ENCODE peak calls at places on chromosomes 6 and 20, in ten cellular contexts. One of them, this sample, is unnamed.
A peak's percentile ranks its signal among the peaks of the same experiment; 100 is the strongest.

GRCh38 chr6:77463308-77463880 is at the start of gene HTR1B:
- DNase-seq in kidney epithelial cell: no peak
- DNase-seq in GM23248: peak; percentile 35
- DNase-seq in mesenchymal stem cell: peak; percentile 69
- DNase-seq in bronchial epithelial cell: no peak
- DNase-seq in cardiac muscle cell: peak; percentile 37
- DNase-seq in keratinocyte: no peak
- DNase-seq in neuronal stem cell: peak; percentile 30
- DNase-seq in body of pancreas: no peak
- DNase-seq in right atrium auricular region: no peak
- DNase-seq in this sample: no peak

GRCh38 chr6:41470341-41471063 is 75.7 kb upstream of the FOXP4 start:
- DNase-seq in cardiac muscle cell: peak; percentile 75
- DNase-seq in GM23248: peak; percentile 24
- DNase-seq in keratinocyte: no peak
- DNase-seq in bronchial epithelial cell: peak; percentile 7
- DNase-seq in neuronal stem cell: no peak
- DNase-seq in mesenchymal stem cell: peak; percentile 80
- DNase-seq in body of pancreas: no peak
- DNase-seq in right atrium auricular region: peak; percentile 86
- DNase-seq in kidney epithelial cell: no peak
- DNase-seq in this sample: no peak

GRCh38 chr6:69290116-69290515 is 506.7 kb downstream of the LMBRD1 start:
- DNase-seq in GM23248: no peak
- DNase-seq in neuronal stem cell: no peak
- DNase-seq in keratinocyte: no peak
- DNase-seq in mesenchymal stem cell: no peak
- DNase-seq in right atrium auricular region: no peak
- DNase-seq in bronchial epithelial cell: no peak
- DNase-seq in kidney epithelial cell: no peak
- DNase-seq in cardiac muscle cell: no peak
- DNase-seq in body of pancreas: no peak
- DNase-seq in this sample: no peak

GRCh38 chr6:16060039-16060438 is 68.8 kb upstream of the MYLIP start:
- DNase-seq in mesenchymal stem cell: no peak
- DNase-seq in body of pancreas: no peak
- DNase-seq in keratinocyte: no peak
- DNase-seq in cardiac muscle cell: no peak
- DNase-seq in kidney epithelial cell: no peak
- DNase-seq in neuronal stem cell: no peak
- DNase-seq in GM23248: no peak
- DNase-seq in bronchial epithelial cell: no peak
- DNase-seq in right atrium auricular region: no peak
- DNase-seq in this sample: no peak

GRCh38 chr20:11686900-11687543 is 230.7 kb upstream of the BTBD3 start:
- DNase-seq in neuronal stem cell: peak; percentile 17
- DNase-seq in keratinocyte: no peak
- DNase-seq in kidney epithelial cell: no peak
- DNase-seq in body of pancreas: peak; percentile 58
- DNase-seq in bronchial epithelial cell: no peak
- DNase-seq in right atrium auricular region: no peak
- DNase-seq in cardiac muscle cell: peak; percentile 33
- DNase-seq in GM23248: peak; percentile 27
- DNase-seq in mesenchymal stem cell: peak; percentile 3
- DNase-seq in this sample: no peak

GRCh38 chr20:49660912-49661311 is 52.8 kb downstream of the B4GALT5 start:
- DNase-seq in mesenchymal stem cell: no peak
- DNase-seq in right atrium auricular region: no peak
- DNase-seq in kidney epithelial cell: no peak
- DNase-seq in cardiac muscle cell: no peak
- DNase-seq in neuronal stem cell: no peak
- DNase-seq in keratinocyte: no peak
- DNase-seq in bronchial epithelial cell: no peak
- DNase-seq in GM23248: no peak
- DNase-seq in body of pancreas: no peak
- DNase-seq in this sample: no peak

GRCh38 chr20:59184880-59185447 is 21.3 kb downstream of the ZNF831 start:
- DNase-seq in cardiac muscle cell: peak; percentile 2
- DNase-seq in neuronal stem cell: no peak
- DNase-seq in body of pancreas: no peak
- DNase-seq in right atrium auricular region: no peak
- DNase-seq in bronchial epithelial cell: no peak
- DNase-seq in keratinocyte: no peak
- DNase-seq in mesenchymal stem cell: no peak
- DNase-seq in GM23248: peak; percentile 23
- DNase-seq in kidney epithelial cell: no peak
- DNase-seq in this sample: no peak

GRCh38 chr6:11854418-11855165 is 76.0 kb upstream of the ADTRP start:
- DNase-seq in kidney epithelial cell: no peak
- DNase-seq in neuronal stem cell: no peak
- DNase-seq in bronchial epithelial cell: peak; percentile 84
- DNase-seq in body of pancreas: peak; percentile 36
- DNase-seq in mesenchymal stem cell: peak; percentile 82
- DNase-seq in GM23248: peak; percentile 57
- DNase-seq in keratinocyte: no peak
- DNase-seq in right atrium auricular region: no peak
- DNase-seq in cardiac muscle cell: peak; percentile 55
- DNase-seq in this sample: no peak

GRCh38 chr6:78835817-78836216 is 31.5 kb upstream of the IRAK1BP1 start:
- DNase-seq in kidney epithelial cell: no peak
- DNase-seq in GM23248: peak; percentile 26
- DNase-seq in keratinocyte: no peak
- DNase-seq in cardiac muscle cell: peak; percentile 33
- DNase-seq in bronchial epithelial cell: peak; percentile 34
- DNase-seq in body of pancreas: no peak
- DNase-seq in mesenchymal stem cell: peak; percentile 13
- DNase-seq in neuronal stem cell: no peak
- DNase-seq in right atrium auricular region: no peak
- DNase-seq in this sample: no peak

GRCh38 chr6:17842014-17842776 is 135.5 kb upstream of the NUP153 start:
- DNase-seq in cardiac muscle cell: no peak
- DNase-seq in neuronal stem cell: no peak
- DNase-seq in mesenchymal stem cell: no peak
- DNase-seq in GM23248: no peak
- DNase-seq in right atrium auricular region: no peak
- DNase-seq in bronchial epithelial cell: no peak
- DNase-seq in body of pancreas: no peak
- DNase-seq in keratinocyte: no peak
- DNase-seq in kidney epithelial cell: no peak
- DNase-seq in this sample: no peak

GRCh38 chr6:106961801-106962200 is 12.7 kb downstream of the CD24 start:
- DNase-seq in mesenchymal stem cell: no peak
- DNase-seq in kidney epithelial cell: no peak
- DNase-seq in neuronal stem cell: no peak
- DNase-seq in keratinocyte: no peak
- DNase-seq in bronchial epithelial cell: no peak
- DNase-seq in GM23248: no peak
- DNase-seq in cardiac muscle cell: no peak
- DNase-seq in right atrium auricular region: no peak
- DNase-seq in body of pancreas: no peak
- DNase-seq in this sample: no peak

GRCh38 chr6:36577298-36577697 is 16.9 kb upstream of the SRSF3 start:
- DNase-seq in kidney epithelial cell: peak; percentile 85
- DNase-seq in body of pancreas: no peak
- DNase-seq in neuronal stem cell: no peak
- DNase-seq in mesenchymal stem cell: peak; percentile 52
- DNase-seq in cardiac muscle cell: peak; percentile 78
- DNase-seq in bronchial epithelial cell: peak; percentile 91
- DNase-seq in GM23248: peak; percentile 93
- DNase-seq in right atrium auricular region: no peak
- DNase-seq in keratinocyte: no peak
- DNase-seq in this sample: peak; percentile 85

GRCh38 chr20:31945319-31945718 is 6.5 kb downstream of the PDRG1 start:
- DNase-seq in bronchial epithelial cell: no peak
- DNase-seq in kidney epithelial cell: no peak
- DNase-seq in right atrium auricular region: no peak
- DNase-seq in keratinocyte: no peak
- DNase-seq in neuronal stem cell: no peak
- DNase-seq in GM23248: no peak
- DNase-seq in cardiac muscle cell: no peak
- DNase-seq in mesenchymal stem cell: no peak
- DNase-seq in body of pancreas: no peak
- DNase-seq in this sample: no peak

GRCh38 chr6:49557177-49557576 is 6.7 kb downstream of the C6orf141 start:
- DNase-seq in kidney epithelial cell: no peak
- DNase-seq in GM23248: no peak
- DNase-seq in mesenchymal stem cell: no peak
- DNase-seq in neuronal stem cell: no peak
- DNase-seq in cardiac muscle cell: no peak
- DNase-seq in body of pancreas: no peak
- DNase-seq in keratinocyte: no peak
- DNase-seq in bronchial epithelial cell: no peak
- DNase-seq in right atrium auricular region: no peak
- DNase-seq in this sample: no peak

GRCh38 chr20:4130404-4131189 is 115.2 kb upstream of the RNF24 start:
- DNase-seq in bronchial epithelial cell: peak; percentile 75
- DNase-seq in mesenchymal stem cell: peak; percentile 73
- DNase-seq in GM23248: peak; percentile 80
- DNase-seq in neuronal stem cell: no peak
- DNase-seq in keratinocyte: no peak
- DNase-seq in body of pancreas: no peak
- DNase-seq in right atrium auricular region: peak; percentile 57
- DNase-seq in cardiac muscle cell: peak; percentile 64
- DNase-seq in kidney epithelial cell: no peak
- DNase-seq in this sample: no peak

GRCh38 chr20:33919653-33920052 is 74.1 kb upstream of the RALY start:
- DNase-seq in bronchial epithelial cell: no peak
- DNase-seq in GM23248: no peak
- DNase-seq in body of pancreas: no peak
- DNase-seq in keratinocyte: no peak
- DNase-seq in cardiac muscle cell: no peak
- DNase-seq in kidney epithelial cell: no peak
- DNase-seq in mesenchymal stem cell: no peak
- DNase-seq in neuronal stem cell: no peak
- DNase-seq in right atrium auricular region: no peak
- DNase-seq in this sample: no peak

GRCh38 chr6:2369606-2370005 is 124.2 kb upstream of the GMDS start:
- DNase-seq in neuronal stem cell: no peak
- DNase-seq in right atrium auricular region: no peak
- DNase-seq in bronchial epithelial cell: no peak
- DNase-seq in GM23248: no peak
- DNase-seq in keratinocyte: no peak
- DNase-seq in kidney epithelial cell: no peak
- DNase-seq in body of pancreas: no peak
- DNase-seq in cardiac muscle cell: no peak
- DNase-seq in mesenchymal stem cell: no peak
- DNase-seq in this sample: no peak

GRCh38 chr20:18388860-18389259 is 78.0 kb downstream of the DZANK1 start:
- DNase-seq in body of pancreas: no peak
- DNase-seq in mesenchymal stem cell: peak; percentile 26
- DNase-seq in right atrium auricular region: no peak
- DNase-seq in neuronal stem cell: no peak
- DNase-seq in cardiac muscle cell: peak; percentile 75
- DNase-seq in keratinocyte: peak; percentile 40
- DNase-seq in bronchial epithelial cell: peak; percentile 44
- DNase-seq in GM23248: peak; percentile 53
- DNase-seq in kidney epithelial cell: no peak
- DNase-seq in this sample: no peak

GRCh38 chr20:10920396-10920795 is 246.6 kb upstream of the JAG1 start:
- DNase-seq in GM23248: peak; percentile 6
- DNase-seq in right atrium auricular region: no peak
- DNase-seq in cardiac muscle cell: no peak
- DNase-seq in neuronal stem cell: no peak
- DNase-seq in body of pancreas: no peak
- DNase-seq in keratinocyte: no peak
- DNase-seq in bronchial epithelial cell: no peak
- DNase-seq in kidney epithelial cell: no peak
- DNase-seq in mesenchymal stem cell: no peak
- DNase-seq in this sample: no peak

GRCh38 chr6:105926318-105926717 is 159.8 kb upstream of the PRDM1 start:
- DNase-seq in neuronal stem cell: no peak
- DNase-seq in body of pancreas: no peak
- DNase-seq in bronchial epithelial cell: no peak
- DNase-seq in right atrium auricular region: no peak
- DNase-seq in mesenchymal stem cell: no peak
- DNase-seq in GM23248: no peak
- DNase-seq in keratinocyte: no peak
- DNase-seq in kidney epithelial cell: no peak
- DNase-seq in cardiac muscle cell: no peak
- DNase-seq in this sample: no peak
- H3K27me3 ChIP-seq in neuronal stem cell: no peaks in the 10 kb centered on the region
- H3K27me3 ChIP-seq in body of pancreas: no peaks in the 10 kb centered on the region
- H3K27me3 ChIP-seq in bronchial epithelial cell: no peaks in the 10 kb centered on the region
- H3K27me3 ChIP-seq in right atrium auricular region: no peaks in the 10 kb centered on the region
- H3K27me3 ChIP-seq in mesenchymal stem cell: peaks cover 3% of the 10 kb centered on the region
- H3K27me3 ChIP-seq in GM23248: no peaks in the 10 kb centered on the region
- H3K27me3 ChIP-seq in keratinocyte: no peaks in the 10 kb centered on the region
- H3K27me3 ChIP-seq in kidney epithelial cell: no peaks in the 10 kb centered on the region
- H3K27me3 ChIP-seq in cardiac muscle cell: no peaks in the 10 kb centered on the region
- H3K27me3 ChIP-seq in this sample: no peaks in the 10 kb centered on the region

GRCh38 chr6:28738396-28738765 is 185.4 kb downstream of the TRIM27 start:
- DNase-seq in neuronal stem cell: no peak
- DNase-seq in right atrium auricular region: no peak
- DNase-seq in cardiac muscle cell: no peak
- DNase-seq in keratinocyte: no peak
- DNase-seq in kidney epithelial cell: no peak
- DNase-seq in GM23248: no peak
- DNase-seq in bronchial epithelial cell: no peak
- DNase-seq in mesenchymal stem cell: no peak
- DNase-seq in body of pancreas: no peak
- DNase-seq in this sample: no peak
- H3K27me3 ChIP-seq in neuronal stem cell: peaks cover 45% of the 10 kb centered on the region
- H3K27me3 ChIP-seq in right atrium auricular region: no peaks in the 10 kb centered on the region
- H3K27me3 ChIP-seq in cardiac muscle cell: peaks cover 80% of the 10 kb centered on the region
- H3K27me3 ChIP-seq in keratinocyte: peaks cover 27% of the 10 kb centered on the region
- H3K27me3 ChIP-seq in kidney epithelial cell: peaks cover 35% of the 10 kb centered on the region
- H3K27me3 ChIP-seq in GM23248: peaks cover 58% of the 10 kb centered on the region
- H3K27me3 ChIP-seq in bronchial epithelial cell: peaks cover 29% of the 10 kb centered on the region
- H3K27me3 ChIP-seq in mesenchymal stem cell: peaks cover 30% of the 10 kb centered on the region
- H3K27me3 ChIP-seq in body of pancreas: no peaks in the 10 kb centered on the region
- H3K27me3 ChIP-seq in this sample: peaks cover 33% of the 10 kb centered on the region

GRCh38 chr6:4913705-4914411 is 90.0 kb downstream of the RPP40 start:
- DNase-seq in bronchial epithelial cell: peak; percentile 65
- DNase-seq in cardiac muscle cell: no peak
- DNase-seq in mesenchymal stem cell: peak; percentile 30
- DNase-seq in neuronal stem cell: no peak
- DNase-seq in body of pancreas: no peak
- DNase-seq in keratinocyte: no peak
- DNase-seq in right atrium auricular region: no peak
- DNase-seq in kidney epithelial cell: no peak
- DNase-seq in GM23248: no peak
- DNase-seq in this sample: no peak
- H3K27me3 ChIP-seq in bronchial epithelial cell: no peaks in the 10 kb centered on the region
- H3K27me3 ChIP-seq in cardiac muscle cell: no peaks in the 10 kb centered on the region
- H3K27me3 ChIP-seq in mesenchymal stem cell: no peaks in the 10 kb centered on the region
- H3K27me3 ChIP-seq in neuronal stem cell: no peaks in the 10 kb centered on the region
- H3K27me3 ChIP-seq in body of pancreas: no peaks in the 10 kb centered on the region
- H3K27me3 ChIP-seq in keratinocyte: no peaks in the 10 kb centered on the region
- H3K27me3 ChIP-seq in right atrium auricular region: no peaks in the 10 kb centered on the region
- H3K27me3 ChIP-seq in kidney epithelial cell: no peaks in the 10 kb centered on the region
- H3K27me3 ChIP-seq in GM23248: no peaks in the 10 kb centered on the region
- H3K27me3 ChIP-seq in this sample: no peaks in the 10 kb centered on the region

GRCh38 chr20:62474585-62475026 is 1.2 kb downstream of the GATA5 start:
- DNase-seq in kidney epithelial cell: no peak
- DNase-seq in right atrium auricular region: no peak
- DNase-seq in body of pancreas: no peak
- DNase-seq in bronchial epithelial cell: no peak
- DNase-seq in neuronal stem cell: no peak
- DNase-seq in cardiac muscle cell: no peak
- DNase-seq in keratinocyte: no peak
- DNase-seq in mesenchymal stem cell: no peak
- DNase-seq in GM23248: no peak
- DNase-seq in this sample: no peak
- H3K27me3 ChIP-seq in kidney epithelial cell: peaks cover 84% of the 10 kb centered on the region
- H3K27me3 ChIP-seq in right atrium auricular region: no peaks in the 10 kb centered on the region
- H3K27me3 ChIP-seq in body of pancreas: no peaks in the 10 kb centered on the region
- H3K27me3 ChIP-seq in bronchial epithelial cell: peaks cover 38% of the 10 kb centered on the region
- H3K27me3 ChIP-seq in neuronal stem cell: peaks cover 74% of the 10 kb centered on the region
- H3K27me3 ChIP-seq in cardiac muscle cell: no peaks in the 10 kb centered on the region
- H3K27me3 ChIP-seq in keratinocyte: peaks cover 86% of the 10 kb centered on the region
- H3K27me3 ChIP-seq in mesenchymal stem cell: peaks cover 78% of the 10 kb centered on the region
- H3K27me3 ChIP-seq in GM23248: peaks cover 76% of the 10 kb centered on the region
- H3K27me3 ChIP-seq in this sample: peaks cover 21% of the 10 kb centered on the region

GRCh38 chr6:10385512-10386132 is 29.3 kb downstream of the TFAP2A start:
- DNase-seq in neuronal stem cell: peak; percentile 24
- DNase-seq in bronchial epithelial cell: no peak
- DNase-seq in right atrium auricular region: no peak
- DNase-seq in body of pancreas: no peak
- DNase-seq in kidney epithelial cell: no peak
- DNase-seq in mesenchymal stem cell: no peak
- DNase-seq in keratinocyte: no peak
- DNase-seq in cardiac muscle cell: no peak
- DNase-seq in GM23248: no peak
- DNase-seq in this sample: no peak
- H3K27me3 ChIP-seq in neuronal stem cell: peaks cover 96% of the 10 kb centered on the region
- H3K27me3 ChIP-seq in bronchial epithelial cell: no peaks in the 10 kb centered on the region
- H3K27me3 ChIP-seq in right atrium auricular region: peaks cover 37% of the 10 kb centered on the region
- H3K27me3 ChIP-seq in body of pancreas: no peaks in the 10 kb centered on the region
- H3K27me3 ChIP-seq in kidney epithelial cell: peaks cover 87% of the 10 kb centered on the region
- H3K27me3 ChIP-seq in mesenchymal stem cell: peaks cover 100% of the 10 kb centered on the region
- H3K27me3 ChIP-seq in keratinocyte: no peaks in the 10 kb centered on the region
- H3K27me3 ChIP-seq in cardiac muscle cell: peaks cover 100% of the 10 kb centered on the region
- H3K27me3 ChIP-seq in GM23248: peaks cover 99% of the 10 kb centered on the region
- H3K27me3 ChIP-seq in this sample: no peaks in the 10 kb centered on the region